ENCODE peak calls at places on chromosome 19, in four cellular contexts. H is iris pigment epithelial cell; X is immature natural killer cell; R is stimulated activated CD4-positive, alpha-beta T cell treated with anti-CD3 and anti-CD28 coated beads, Interleukin-4, amount 100 ng/mL, for 1 hour. B is an unnamed sample.

GRCh38 chr19:49906879-49907564 is 10.3 kb upstream of the IL4I1 start:
- DNase-seq in R (no peak), X (no peak), H (no peak), B (no peak)

GRCh38 chr19:43818500-43818899 is 8.6 kb upstream of the ZNF283 start:
- DNase-seq in H (no peak), R (no peak), X (no peak), B (no peak)

GRCh38 chr19:926595-927043 is 784 bp downstream of the ARID3A start:
- DNase-seq in X (no peak), H (peak), R (peak), B (peak)

GRCh38 chr19:7459773-7460172 is 29.1 kb downstream of the PEX11G start:
- DNase-seq in R (no peak), X (no peak), H (no peak), B (no peak)

GRCh38 chr19:50513746-50514345 is at the start of gene ASPDH:
- DNase-seq in X (no peak), R (no peak), H (no peak), B (no peak)

GRCh38 chr19:29285878-29286277 is 72.9 kb upstream of the UQCRFS1 start:
- DNase-seq in R (no peak), X (peak), H (no peak), B (no peak)

GRCh38 chr19:55305491-55305890 is 19.6 kb downstream of the TMEM150B start:
- DNase-seq in X (peak), R (peak), H (no peak), B (peak)

GRCh38 chr19:12647490-12648071 is 19.0 kb downstream of the MAN2B1 start:
- DNase-seq in X (peak), H (peak), R (peak), B (peak)